ENCODE peak calls at places on chromosomes 4 and X, in nine cellular contexts. L is putamen; G is activated naive CD8-positive, alpha-beta T cell treated with anti-CD3 and anti-CD28 coated beads, Interleukin-2, amount 10 ng/mL, durations not matched to agents 7 days and 5 days; Q is activated CD8-positive, alpha-beta T cell treated with anti-CD3 and anti-CD28 coated beads, Interleukin-2, amount 10 ng/mL, durations not matched to agents 7 days and 5 days; B is H54; C is stimulated activated CD4-positive, alpha-beta T cell treated with anti-CD3 and anti-CD28 coated beads, Interleukin-4, amount 100 ng/mL, for 24 hours; H is WTC11; W is mammary epithelial cell; X is sciatic nerve. Z is an unnamed sample.
A peak's percentile ranks its signal among the peaks of the same experiment; 100 is the strongest.

GRCh38 chr4:82710202-82710929 is 88.2 kb downstream of the SCD5 start:
- DNase-seq in L (peak; percentile 29), G (no peak), Q (no peak), B (no peak), C (no peak), H (no peak), W (no peak), X (no peak), Z (no peak)

GRCh38 chrX:34638116-34638515 is 19.0 kb downstream of the TMEM47 start:
- DNase-seq in L (no peak), G (no peak), Q (no peak), B (no peak), C (no peak), H (no peak), W (no peak), X (no peak), Z (peak; percentile 23)

GRCh38 chrX:106612403-106612789 is 618 bp downstream of the RADX start:
- DNase-seq in L (no peak), G (no peak), Q (no peak), B (no peak), C (no peak), H (no peak), W (peak; percentile 26), X (no peak), Z (no peak)

GRCh38 chr4:183503497-183504063 is 1.3 kb upstream of the ING2 start:
- DNase-seq in L (no peak), G (no peak), Q (no peak), B (peak; percentile 8), C (no peak), H (no peak), W (no peak), X (no peak), Z (no peak)

GRCh38 chr4:155703486-155704227 is 37.0 kb downstream of the GUCY1A1 start:
- DNase-seq in L (no peak), G (no peak), Q (no peak), B (no peak), C (no peak), H (no peak), W (peak; percentile 51), X (no peak), Z (no peak)

GRCh38 chrX:20001615-20002014 is 10.8 kb upstream of the BCLAF3 start:
- DNase-seq in L (no peak), G (no peak), Q (no peak), B (no peak), C (no peak), H (no peak), W (no peak), X (no peak), Z (no peak)

GRCh38 chrX:150643271-150643670 is 49.9 kb upstream of the MTMR1 start:
- DNase-seq in L (no peak), G (no peak), Q (no peak), B (no peak), C (no peak), H (no peak), W (no peak), X (no peak), Z (no peak)

GRCh38 chr4:71009796-71010588 is 16.5 kb downstream of the DCK start:
- DNase-seq in L (no peak), G (no peak), Q (no peak), B (no peak), C (no peak), H (no peak), W (peak; percentile 41), X (no peak), Z (peak; percentile 31)

GRCh38 chrX:41240504-41240903 is 93.5 kb upstream of the DDX3X start:
- DNase-seq in L (no peak), G (no peak), Q (no peak), B (no peak), C (no peak), H (no peak), W (no peak), X (no peak), Z (no peak)

GRCh38 chr4:40378619-40379018 is 43.5 kb downstream of the CHRNA9 start:
- DNase-seq in L (no peak), G (no peak), Q (no peak), B (no peak), C (no peak), H (no peak), W (no peak), X (no peak), Z (no peak)

GRCh38 chr4:6769138-6769983 is 13.2 kb upstream of the KIAA0232 start:
- DNase-seq in L (no peak), G (peak; percentile 50), Q (peak; percentile 34), B (no peak), C (no peak), H (no peak), W (no peak), X (no peak), Z (no peak)

GRCh38 chr4:67465032-67465762 is 80.1 kb downstream of the CENPC start:
- DNase-seq in L (no peak), G (no peak), Q (no peak), B (no peak), C (no peak), H (no peak), W (no peak), X (no peak), Z (no peak)

GRCh38 chr4:11427201-11427996 is 1.3 kb downstream of the HS3ST1 start:
- DNase-seq in L (no peak), G (peak; percentile 27), Q (no peak), B (no peak), C (no peak), H (peak; percentile 14), W (peak; percentile 43), X (no peak), Z (no peak)

GRCh38 chrX:9091253-9091652 is 57.3 kb upstream of the FAM9B start:
- DNase-seq in L (no peak), G (no peak), Q (no peak), B (no peak), C (no peak), H (no peak), W (no peak), X (no peak), Z (no peak)

GRCh38 chr4:148376151-148376550 is 66.1 kb downstream of the NR3C2 start:
- DNase-seq in L (peak; percentile 24), G (no peak), Q (no peak), B (no peak), C (no peak), H (no peak), W (peak; percentile 62), X (peak; percentile 70), Z (peak; percentile 83)

GRCh38 chr4:75786938-75787337 is 62.6 kb downstream of the USO1 start:
- DNase-seq in L (no peak), G (no peak), Q (no peak), B (no peak), C (no peak), H (no peak), W (no peak), X (no peak), Z (no peak)

GRCh38 chr4:164807611-164808010 is 53.7 kb downstream of the SMIM31 start:
- DNase-seq in L (no peak), G (no peak), Q (no peak), B (peak; percentile 2), C (no peak), H (peak; percentile 35), W (peak; percentile 30), X (no peak), Z (no peak)

GRCh38 chr4:80489798-80490197 is 154.3 kb downstream of the CFAP299 start:
- DNase-seq in L (no peak), G (no peak), Q (no peak), B (no peak), C (no peak), H (no peak), W (no peak), X (no peak), Z (no peak)

GRCh38 chr4:168551211-168551610 is 54.4 kb downstream of the PALLD start:
- DNase-seq in L (no peak), G (no peak), Q (no peak), B (no peak), C (no peak), H (no peak), W (peak; percentile 80), X (no peak), Z (no peak)

GRCh38 chr4:173509031-173510001 is 20.7 kb downstream of the HAND2 start:
- DNase-seq in L (no peak), G (no peak), Q (no peak), B (no peak), C (no peak), H (no peak), W (no peak), X (no peak), Z (no peak)

GRCh38 chr4:151389316-151389715 is 19.7 kb upstream of the FHIP1A start:
- DNase-seq in L (no peak), G (no peak), Q (no peak), B (no peak), C (no peak), H (no peak), W (no peak), X (no peak), Z (no peak)

GRCh38 chr4:144754562-144755410 is 108.8 kb downstream of the HHIP start:
- DNase-seq in L (peak; percentile 36), G (no peak), Q (no peak), B (no peak), C (no peak), H (peak; percentile 10), W (peak; percentile 43), X (no peak), Z (peak; percentile 45)

Z was measured in dermis microvascular lymphatic vessel endothelial cell.